ENCODE peak calls at places on chromosomes 16 and 17, in five cellular contexts. G is Caco-2, X is lower leg skin, L is PC-3, F is breast epithelium. K is an unnamed sample.

GRCh38 chr16:17177242-17177967 is 293.4 kb downstream of the XYLT1 start:
- DNase-seq in G (no peak), F (no peak), L (no peak), X (no peak), K (no peak)

GRCh38 chr17:68057531-68057952 is 22.0 kb downstream of the KPNA2 start:
- DNase-seq in G (peak; percentile 42), X (no peak), F (no peak), L (peak; percentile 61), K (no peak)

GRCh38 chr17:45942284-45942683 is 47.9 kb downstream of the MAPT start:
- DNase-seq in F (peak; percentile 67), X (peak; percentile 62), L (no peak), G (no peak), K (peak; percentile 27)

GRCh38 chr17:45319239-45319703 is 2.5 kb upstream of the MAP3K14 start:
- DNase-seq in F (no peak), L (peak; percentile 99), G (no peak), X (no peak), K (no peak)

GRCh38 chr17:65535777-65536572 is 25.5 kb downstream of the AXIN2 start:
- DNase-seq in X (no peak), G (no peak), F (no peak), L (no peak), K (no peak)

GRCh38 chr16:23587726-23588125 is 8.4 kb downstream of the NDUFAB1 start:
- DNase-seq in F (no peak), X (no peak), L (peak; percentile 8), G (no peak), K (no peak)

GRCh38 chr17:40707720-40708119 is 4.2 kb upstream of the KRT24 start:
- DNase-seq in X (peak; percentile 60), F (no peak), G (no peak), L (peak; percentile 39), K (no peak)

GRCh38 chr16:84138824-84139627 is 6.0 kb downstream of the HSDL1 start:
- DNase-seq in G (no peak), F (no peak), X (no peak), L (peak; percentile 22), K (no peak)

GRCh38 chr16:67862623-67863583 is 9.9 kb upstream of the EDC4 start:
- DNase-seq in F (no peak), X (peak; percentile 58), G (no peak), L (no peak), K (no peak)

GRCh38 chr16:11440657-11441012 is 95.4 kb downstream of the RMI2 start:
- DNase-seq in G (no peak), F (no peak), X (no peak), L (no peak), K (no peak)

GRCh38 chr17:65438708-65439294 is 122.6 kb downstream of the AXIN2 start:
- DNase-seq in F (no peak), L (peak; percentile 60), X (no peak), G (no peak), K (no peak)

GRCh38 chr17:48623583-48623982 is 2.6 kb downstream of the HOXB9 start:
- DNase-seq in F (no peak), L (no peak), G (no peak), X (no peak), K (no peak)

GRCh38 chr17:81429353-81429774 is 34.1 kb downstream of the BAHCC1 start:
- DNase-seq in F (peak; percentile 76), G (no peak), X (no peak), L (peak; percentile 81), K (no peak)

GRCh38 chr17:40810505-40810904 is 10.7 kb upstream of the KRT28 start:
- DNase-seq in X (no peak), G (no peak), F (no peak), L (peak; percentile 87), K (no peak)

GRCh38 chr17:21381076-21381706 is 5.0 kb downstream of the KCNJ12 start:
- DNase-seq in F (no peak), G (no peak), X (no peak), L (no peak), K (no peak)

GRCh38 chr17:1737531-1738291 is 5.0 kb upstream of the SERPINF2 start:
- DNase-seq in G (no peak), F (no peak), X (no peak), L (no peak), K (no peak)

GRCh38 chr17:7018331-7018964 is 4.4 kb upstream of the BCL6B start:
- DNase-seq in G (no peak), L (no peak), F (peak; percentile 69), X (peak; percentile 58), K (no peak)

GRCh38 chr16:22318690-22319358 is 21.6 kb downstream of the POLR3E start:
- DNase-seq in G (no peak), F (no peak), X (no peak), L (peak; percentile 52), K (no peak)

GRCh38 chr17:83195330-83196087 is 116.1 kb downstream of the METRNL start:
- DNase-seq in F (peak; percentile 83), L (no peak), G (peak; percentile 33), X (peak; percentile 51), K (no peak)

GRCh38 chr16:12419151-12419550 is 384.5 kb downstream of the CPPED1 start:
- DNase-seq in X (no peak), L (no peak), F (no peak), G (no peak), K (no peak)

GRCh38 chr16:54175552-54176375 is 110.8 kb downstream of the IRX3 start:
- DNase-seq in F (peak; percentile 27), X (no peak), L (no peak), G (no peak), K (no peak)

GRCh38 chr17:50511058-50511457 is 2.8 kb downstream of the MYCBPAP start:
- DNase-seq in F (no peak), L (peak; percentile 59), G (no peak), X (no peak), K (no peak)

GRCh38 chr16:2840914-2841313 is 10.8 kb downstream of the ZG16B start:
- DNase-seq in X (no peak), L (no peak), G (no peak), F (no peak), K (no peak)

DNA sequence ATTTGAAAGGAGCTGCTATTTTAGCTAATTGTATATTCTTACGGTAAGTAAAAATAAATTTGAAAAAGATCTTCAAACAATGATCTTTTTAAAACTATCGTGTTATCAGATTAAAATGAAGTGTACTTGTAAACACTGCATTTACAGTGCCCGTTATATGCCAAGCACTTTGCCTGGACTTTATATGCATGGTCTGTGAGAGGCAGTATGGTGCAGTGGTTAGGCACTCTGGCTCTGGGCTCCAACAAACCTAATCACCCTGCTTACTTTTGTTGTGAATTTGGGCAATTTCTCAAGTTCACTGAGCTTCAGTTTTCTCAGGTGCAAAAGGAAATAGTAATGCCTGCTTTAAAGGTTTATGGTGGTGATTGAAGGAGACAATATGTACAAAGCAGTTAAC is 1.4 kb downstream of the PMP22 start:
- DNase-seq in X (no peak), L (peak; percentile 50), G (no peak), F (no peak), K (no peak)
- H3K4me3 ChIP-seq in X (no peak overlapping the region), L (peak overlapping the region; percentile 90), G (no peak overlapping the region), F (peak overlapping the region; percentile 62), K (no peak overlapping the region)

GRCh38 chr17:75753514-75754377 is 11.2 kb downstream of the GALK1 start:
- DNase-seq in G (no peak), X (no peak), F (no peak), L (no peak), K (no peak)
- TF ChIP-seq CTCF in G (no peak), X (no peak), F (no peak), L (no peak), K (no peak)

DNA sequence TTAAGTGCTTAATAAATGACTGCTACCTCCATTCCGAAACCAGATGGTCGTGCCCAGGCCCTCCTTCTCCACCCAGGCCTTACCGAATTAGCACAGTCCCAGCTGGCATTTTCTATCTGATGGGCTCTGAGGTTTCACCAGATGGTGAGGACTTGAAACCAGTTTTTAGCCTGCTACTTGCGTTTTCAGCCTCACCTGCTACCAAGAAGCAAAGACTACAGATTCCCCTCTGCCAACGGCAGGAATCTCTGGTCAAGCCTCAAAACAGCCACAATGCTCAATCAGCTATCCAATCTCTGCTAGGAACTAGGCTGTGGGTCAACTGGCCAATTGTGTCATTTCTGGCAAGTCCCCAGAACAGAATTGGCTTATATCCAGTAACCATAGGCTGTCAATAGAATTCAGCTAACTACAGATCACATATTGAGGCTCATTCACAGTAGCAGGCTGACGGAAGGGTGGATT is 11.7 kb downstream of the PECAM1 start:
- DNase-seq in L (peak; percentile 74), F (no peak), G (no peak), X (no peak), K (no peak)
- H3K4me3 ChIP-seq in L (no peak overlapping the region), F (peak overlapping the region; percentile 4), G (no peak overlapping the region), X (no peak overlapping the region), K (no peak overlapping the region)

DNA sequence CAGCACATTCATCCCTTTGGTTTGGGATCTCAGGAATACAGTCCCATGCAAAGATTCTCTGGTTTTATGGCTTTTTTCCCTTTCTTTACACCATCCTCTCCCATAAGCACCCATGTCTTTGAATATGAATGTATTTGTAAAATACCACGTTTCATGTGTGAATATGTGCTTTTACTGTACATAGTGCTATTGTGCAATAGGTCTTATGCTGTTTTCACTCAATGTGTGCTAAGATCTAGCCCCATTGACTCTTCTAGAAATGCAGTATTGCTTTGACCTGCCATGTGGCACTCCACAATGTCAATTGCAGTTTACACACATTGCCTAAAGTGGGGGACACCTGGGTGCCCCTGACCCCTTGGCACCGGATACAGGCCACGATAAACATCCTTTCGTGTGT is 10.1 kb upstream of the SPNS1 start:
- DNase-seq in F (no peak), X (no peak), G (no peak), L (no peak), K (no peak)
- TF ChIP-seq CTCF in F (no peak), X (no peak), G (no peak), L (no peak), K (no peak)

GRCh38 chr17:60333628-60334031 is 58.3 kb downstream of the USP32 start:
- DNase-seq in G (no peak), L (no peak), X (no peak), F (no peak), K (no peak)
- H3K4me3 ChIP-seq in G (no peak overlapping the region), L (no peak overlapping the region), X (no peak overlapping the region), F (no peak overlapping the region), K (no peak overlapping the region)